ENCODE peak calls at places on chromosomes 2 and 18, in six cellular contexts. E is AG09319, Q is thoracic aorta, P is lower lobe of right lung, O is WTC11, Y is heart left ventricle. G is an unnamed sample.

GRCh38 chr18:46756559-46757201 is at the start of gene ST8SIA5:
- DNase-seq in E (no peak), Q (no peak), P (no peak), O (peak), Y (peak), G (no peak)

GRCh38 chr2:241892299-241893137 is 23.0 kb downstream of the RTP5 start:
- DNase-seq in E (no peak), Q (no peak), P (peak), O (peak), Y (no peak), G (no peak)

GRCh38 chr2:235560345-235560744 is 66.5 kb downstream of the AGAP1 start:
- DNase-seq in E (no peak), Q (no peak), P (no peak), O (no peak), Y (no peak), G (no peak)

GRCh38 chr2:170533156-170533555 is 182.0 kb upstream of the SP5 start:
- DNase-seq in E (no peak), Q (no peak), P (no peak), O (no peak), Y (no peak), G (no peak)

GRCh38 chr2:12448846-12449480 is 267.8 kb upstream of the TRIB2 start:
- DNase-seq in E (no peak), Q (no peak), P (no peak), O (no peak), Y (no peak), G (no peak)

GRCh38 chr2:231883468-231883881 is 42.7 kb downstream of the NPPC start:
- DNase-seq in E (no peak), Q (no peak), P (no peak), O (no peak), Y (no peak), G (no peak)

GRCh38 chr18:74396252-74397204 is 60.6 kb downstream of the DIPK1C start:
- DNase-seq in E (no peak), Q (no peak), P (no peak), O (no peak), Y (no peak), G (no peak)

GRCh38 chr2:36287363-36288275 is 68.0 kb upstream of the CRIM1 start:
- DNase-seq in E (no peak), Q (no peak), P (no peak), O (no peak), Y (no peak), G (no peak)

GRCh38 chr2:119644186-119644585 is 34.8 kb upstream of the TMEM177 start:
- DNase-seq in E (no peak), Q (no peak), P (no peak), O (no peak), Y (no peak), G (no peak)

GRCh38 chr2:178999476-178999875 is 50.5 kb downstream of the CCDC141 start:
- DNase-seq in E (no peak), Q (no peak), P (no peak), O (no peak), Y (no peak), G (no peak)

GRCh38 chr18:28922936-28923335 is 746.0 kb upstream of the CDH2 start:
- DNase-seq in E (no peak), Q (no peak), P (no peak), O (no peak), Y (no peak), G (no peak)

GRCh38 chr18:56593906-56594305 is 44.5 kb downstream of the TXNL1 start:
- DNase-seq in E (no peak), Q (no peak), P (no peak), O (no peak), Y (no peak), G (no peak)

GRCh38 chr18:59718108-59719057 is 21.2 kb upstream of the CCBE1 start:
- DNase-seq in E (peak), Q (no peak), P (no peak), O (no peak), Y (no peak), G (peak)

GRCh38 chr2:233083782-233084181 is 23.6 kb downstream of the INPP5D start:
- DNase-seq in E (no peak), Q (no peak), P (no peak), O (no peak), Y (no peak), G (no peak)

GRCh38 chr2:10140841-10141610 is 18.5 kb downstream of the RRM2 start:
- DNase-seq in E (no peak), Q (no peak), P (no peak), O (no peak), Y (no peak), G (no peak)
- TF ChIP-seq CTCF in E (no peak), Q (no peak), P (no peak), O (no peak), Y (no peak), G (no peak)

DNA sequence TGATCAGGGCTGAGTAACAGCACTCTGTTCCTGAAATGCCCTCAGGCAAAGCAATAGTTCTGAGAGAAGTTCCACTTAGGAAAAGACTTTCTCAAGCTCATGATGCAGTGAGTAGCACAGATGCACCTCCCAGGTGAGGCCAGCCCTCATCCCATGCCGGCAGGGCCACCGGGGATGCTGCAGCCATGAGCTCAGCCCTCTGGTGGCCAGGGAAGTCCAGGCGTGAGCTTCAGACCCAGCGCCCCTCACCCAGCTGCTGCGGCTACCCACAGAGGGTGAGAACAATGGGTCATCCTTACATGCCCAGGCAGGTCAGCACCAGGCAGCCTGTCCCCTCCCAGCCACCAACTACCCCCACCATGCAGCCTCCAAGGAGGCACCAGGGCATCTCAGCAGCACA is 50.7 kb downstream of the TTC32 start:
- DNase-seq in E (no peak), Q (no peak), P (no peak), O (peak), Y (no peak), G (peak)
- TF ChIP-seq CTCF in E (peak), Q (no peak), P (no peak), O (no peak), Y (no peak), G (no peak)

GRCh38 chr18:5424903-5425302 is 118.9 kb downstream of the EPB41L3 start:
- DNase-seq in E (no peak), Q (no peak), P (no peak), O (no peak), Y (no peak), G (no peak)
- TF ChIP-seq CTCF in E (peak), Q (no peak), P (peak), O (peak), Y (peak), G (peak)

DNA sequence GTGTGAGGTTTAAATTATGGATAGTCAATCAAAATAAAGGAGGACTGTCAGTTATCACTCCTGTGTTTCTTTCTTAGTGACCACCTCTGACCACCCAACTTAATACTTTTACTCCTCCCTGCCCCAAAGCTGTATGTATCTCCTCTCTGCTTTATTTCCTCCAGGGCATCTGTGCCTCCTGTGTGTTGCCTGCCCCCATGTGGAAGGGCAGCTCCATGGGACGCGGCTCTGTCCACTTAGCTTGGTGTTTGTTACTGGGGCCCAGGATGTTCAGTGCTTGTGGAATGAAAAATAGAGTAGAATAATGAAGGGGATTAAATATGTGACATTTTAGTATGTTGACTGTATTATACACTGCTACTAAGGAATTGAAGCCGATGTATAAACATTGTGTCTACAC is 9.8 kb downstream of the ACP1 start:
- DNase-seq in E (no peak), Q (no peak), P (no peak), O (peak), Y (no peak), G (peak)
- TF ChIP-seq CTCF in E (no peak), Q (no peak), P (no peak), O (no peak), Y (no peak), G (no peak)

DNA sequence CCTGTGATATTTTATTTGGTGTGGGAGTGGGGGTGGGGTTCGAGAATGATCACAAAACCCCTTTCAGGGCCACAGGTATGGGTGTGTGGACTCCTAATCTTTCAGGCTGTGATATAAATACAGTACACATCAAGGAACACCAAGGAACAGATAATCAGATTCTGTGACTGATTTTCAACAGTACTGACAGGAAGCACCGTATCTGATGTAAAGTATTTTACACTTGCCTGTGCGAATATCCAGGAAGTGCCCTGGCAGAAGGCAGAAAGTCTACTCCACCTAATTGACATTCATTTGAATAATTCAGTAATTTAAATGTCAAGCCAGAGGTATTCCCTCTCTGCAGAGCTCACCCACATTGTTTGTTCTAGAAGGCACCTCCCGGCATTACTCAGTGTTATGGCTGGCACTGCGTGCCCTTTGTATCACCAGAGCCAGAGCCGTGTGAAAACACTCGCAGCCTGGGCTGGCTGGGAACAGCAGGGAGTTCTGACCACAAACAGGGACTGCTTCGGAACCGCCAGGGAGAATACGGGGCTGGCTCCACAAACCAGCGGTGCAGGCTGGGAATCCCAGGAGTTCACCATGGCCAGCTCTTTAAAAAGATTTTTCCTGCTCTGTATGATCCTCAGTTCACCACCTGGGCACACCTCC is 91.8 kb downstream of the ACVR1 start:
- DNase-seq in E (no peak), Q (peak), P (peak), O (peak), Y (peak), G (peak)
- TF ChIP-seq CTCF in E (no peak), Q (no peak), P (no peak), O (no peak), Y (no peak), G (no peak)

GRCh38 chr2:117963446-117963845 is 50.4 kb downstream of the CCDC93 start:
- DNase-seq in E (no peak), Q (no peak), P (no peak), O (no peak), Y (no peak), G (no peak)

GRCh38 chr2:117972466-117973123 is 41.3 kb downstream of the CCDC93 start:
- DNase-seq in E (no peak), Q (no peak), P (no peak), O (no peak), Y (no peak), G (no peak)

GRCh38 chr2:117973498-117974082 is 40.3 kb downstream of the CCDC93 start:
- DNase-seq in E (no peak), Q (no peak), P (no peak), O (no peak), Y (no peak), G (no peak)

GRCh38 chr2:117967981-117968723 is 45.7 kb downstream of the CCDC93 start:
- DNase-seq in E (no peak), Q (no peak), P (no peak), O (no peak), Y (no peak), G (no peak)

DNA sequence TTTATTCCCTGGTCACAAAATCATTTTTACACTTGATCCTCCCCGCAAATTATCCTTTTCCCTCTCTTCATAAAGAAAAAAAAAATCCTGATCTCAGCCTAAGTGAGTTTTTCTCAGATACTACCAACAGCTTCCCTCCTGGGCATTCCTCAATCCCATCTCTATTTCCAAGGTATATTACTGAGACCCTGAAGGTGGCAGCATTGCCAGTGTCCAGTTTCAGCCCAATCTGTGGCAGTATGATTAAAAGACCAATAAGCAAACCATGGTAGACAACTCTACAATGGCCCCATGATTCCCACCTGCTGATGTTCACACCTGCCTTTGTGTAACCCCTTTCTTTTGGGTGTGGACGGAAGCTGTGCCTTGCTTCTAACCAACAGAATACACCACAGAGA is 45.1 kb downstream of the CCDC93 start:
- DNase-seq in E (no peak), Q (no peak), P (no peak), O (no peak), Y (no peak), G (no peak)
- TF ChIP-seq CTCF in E (no peak), Q (no peak), P (no peak), O (no peak), Y (no peak), G (no peak)

GRCh38 chr2:8524823-8525222 is 157.0 kb upstream of the ID2 start:
- DNase-seq in E (no peak), Q (no peak), P (no peak), O (no peak), Y (no peak), G (no peak)

GRCh38 chr2:8527031-8527430 is 154.8 kb upstream of the ID2 start:
- DNase-seq in E (no peak), Q (no peak), P (no peak), O (no peak), Y (no peak), G (no peak)

GRCh38 chr2:8526403-8526696 is 155.5 kb upstream of the ID2 start:
- DNase-seq in E (no peak), Q (no peak), P (no peak), O (no peak), Y (no peak), G (no peak)

GRCh38 chr2:8525236-8525581 is 156.6 kb upstream of the ID2 start:
- DNase-seq in E (no peak), Q (no peak), P (no peak), O (no peak), Y (no peak), G (no peak)

GRCh38 chr2:8525582-8526402 is 156.1 kb upstream of the ID2 start:
- DNase-seq in E (no peak), Q (no peak), P (peak), O (peak), Y (peak), G (peak)
- TF ChIP-seq CTCF in E (no peak), Q (no peak), P (peak), O (no peak), Y (peak), G (peak)

GRCh38 chr2:82234283-82234682 is 1929.7 kb upstream of the LRRTM1 start:
- DNase-seq in E (no peak), Q (no peak), P (no peak), O (no peak), Y (no peak), G (no peak)
- TF ChIP-seq CTCF in E (no peak), Q (no peak), P (no peak), O (no peak), Y (no peak), G (no peak)

DNA sequence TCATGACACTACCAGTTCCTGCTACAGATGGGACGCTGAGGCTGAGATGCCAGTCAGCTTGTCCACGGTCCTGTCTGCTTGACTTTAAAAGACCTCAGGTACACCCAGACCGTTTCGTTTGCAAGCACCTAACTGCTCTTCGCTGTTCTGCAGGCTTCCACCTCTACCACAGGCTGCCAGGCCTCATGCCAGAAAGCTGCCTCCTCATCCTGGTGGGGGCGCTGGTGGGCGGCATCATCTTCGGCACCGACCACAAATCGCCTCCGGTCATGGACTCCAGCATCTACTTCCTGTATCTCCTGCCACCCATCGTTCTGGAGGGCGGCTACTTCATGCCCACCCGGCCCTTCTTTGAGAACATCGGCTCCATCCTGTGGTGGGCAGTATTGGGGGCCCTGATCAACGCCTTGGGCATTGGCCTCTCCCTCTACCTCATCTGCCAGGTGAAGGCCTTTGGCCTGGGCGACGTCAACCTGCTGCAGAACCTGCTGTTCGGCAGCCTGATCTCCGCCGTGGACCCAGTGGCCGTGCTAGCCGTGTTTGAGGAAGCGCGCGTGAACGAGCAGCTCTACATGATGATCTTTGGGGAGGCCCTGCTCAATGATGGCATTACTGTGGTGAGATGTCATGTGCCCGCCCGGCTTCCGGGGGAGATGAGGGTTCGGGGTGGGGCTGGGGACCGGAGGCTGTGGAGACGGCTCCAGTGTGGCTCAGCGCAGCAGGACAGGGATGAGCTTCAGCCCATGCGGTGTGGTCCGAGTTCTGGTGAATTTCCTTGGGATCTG is 5.9 kb downstream of the SLC9A4 start:
- DNase-seq in E (no peak), Q (no peak), P (no peak), O (peak), Y (no peak), G (no peak)
- TF ChIP-seq CTCF in E (no peak), Q (no peak), P (no peak), O (no peak), Y (no peak), G (no peak)

DNA sequence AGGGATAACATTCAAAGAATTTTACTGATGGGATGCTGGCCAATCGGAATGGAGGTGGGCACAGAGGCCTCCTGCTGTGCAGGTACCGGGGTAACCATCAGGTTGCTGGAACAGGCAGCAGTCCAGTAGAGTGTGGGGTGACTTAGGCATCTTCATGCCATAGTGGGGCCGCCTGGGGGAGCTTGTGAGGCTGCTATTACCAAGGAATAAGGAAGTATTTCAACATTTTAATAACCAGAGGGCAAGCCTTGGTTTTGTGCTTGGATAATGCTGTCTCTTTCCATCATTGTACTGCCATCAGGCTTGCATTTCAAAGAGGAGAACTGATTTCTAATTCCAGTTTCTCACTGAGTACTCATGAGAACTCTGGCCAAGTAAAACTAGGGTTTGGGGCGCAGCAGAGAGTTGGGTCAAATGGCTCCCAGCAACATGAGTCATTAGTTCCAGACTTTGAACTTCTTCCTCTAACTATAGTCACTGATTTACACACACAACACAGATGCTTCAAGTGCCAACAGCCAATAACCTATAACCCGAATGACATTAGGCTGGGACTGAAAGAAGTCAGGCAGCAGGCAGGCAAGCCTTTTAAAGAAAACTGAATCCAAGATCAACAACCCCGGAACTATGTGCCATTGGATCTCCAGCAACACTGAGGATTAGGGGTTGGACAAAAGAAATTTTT is 56.1 kb upstream of the FHL2 start:
- DNase-seq in E (peak), Q (no peak), P (peak), O (peak), Y (no peak), G (peak)
- TF ChIP-seq CTCF in E (peak), Q (no peak), P (peak), O (no peak), Y (no peak), G (peak)